ENCODE peak calls at places on chromosomes 12 and 14, in four cellular contexts. B is kidney tubule cell; E is MCF 10A; D is stimulated activated CD4-positive, alpha-beta T cell treated with anti-CD3 and anti-CD28 coated beads, Interleukin-12 subunit alpha, Interleukin-12 subunit beta, amount 100 ng/mL, for 4 hours. W is an unnamed sample.

GRCh38 chr14:91774138-91775096 is 42.5 kb upstream of the CATSPERB start:
- DNase-seq in B (no peak), E (no peak), D (no peak), W (no peak)

GRCh38 chr12:128823216-128823915 is 392 bp downstream of the SLC15A4 start:
- DNase-seq in B (peak), E (peak), D (no peak), W (no peak)

GRCh38 chr12:128708789-128709188 is 115.0 kb downstream of the SLC15A4 start:
- DNase-seq in B (no peak), E (no peak), D (no peak), W (no peak)

GRCh38 chr14:105867961-105868599 is 341.7 kb downstream of the TMEM121 start:
- DNase-seq in B (no peak), E (no peak), D (no peak), W (no peak)

GRCh38 chr12:3458041-3458440 is 33.0 kb upstream of the PRMT8 start:
- DNase-seq in B (peak), E (peak), D (no peak), W (no peak)

GRCh38 chr12:99043319-99043914 is 398.3 kb downstream of the APAF1 start:
- DNase-seq in B (peak), E (peak), D (peak), W (peak)

GRCh38 chr12:49476091-49476490 is 62.7 kb upstream of the KCNH3 start:
- DNase-seq in B (no peak), E (no peak), D (no peak), W (no peak)

GRCh38 chr14:79483989-79484388 is 727.3 kb downstream of the DIO2 start:
- DNase-seq in B (peak), E (no peak), D (no peak), W (no peak)

GRCh38 chr12:103596981-103597380 is 9.9 kb downstream of the STAB2 start:
- DNase-seq in B (no peak), E (no peak), D (no peak), W (no peak)

GRCh38 chr12:113762155-113762848 is 203.8 kb downstream of the RBM19 start:
- DNase-seq in B (no peak), E (no peak), D (no peak), W (no peak)

GRCh38 chr12:43273467-43273866 is 278.5 kb downstream of the ADAMTS20 start:
- DNase-seq in B (peak), E (peak), D (no peak), W (no peak)

GRCh38 chr12:14810953-14811483 is 3.0 kb downstream of the SMCO3 start:
- DNase-seq in B (peak), E (peak), D (no peak), W (no peak)

GRCh38 chr14:89956294-89957009 is 725 bp downstream of the TDP1 start:
- DNase-seq in B (peak), E (peak), D (peak), W (peak)

GRCh38 chr12:4829161-4829792 is 80.4 kb upstream of the KCNA1 start:
- DNase-seq in B (no peak), E (no peak), D (no peak), W (no peak)

GRCh38 chr12:30323008-30323407 is 372.7 kb downstream of the IPO8 start:
- DNase-seq in B (no peak), E (peak), D (no peak), W (no peak)

GRCh38 chr12:57238854-57239554 is 9.5 kb downstream of the SHMT2 start:
- DNase-seq in B (peak), E (peak), D (peak), W (peak)

GRCh38 chr14:102654298-102654697 is 61.8 kb downstream of the RCOR1 start:
- DNase-seq in B (peak), E (no peak), D (no peak), W (no peak)

GRCh38 chr14:31206536-31207286 is 882 bp downstream of the HECTD1 start:
- DNase-seq in B (peak), E (peak), D (peak), W (peak)

GRCh38 chr14:38297681-38298080 is 41.8 kb upstream of the CLEC14A start:
- DNase-seq in B (no peak), E (peak), D (no peak), W (no peak)

GRCh38 chr14:61562321-61563161 is 132.8 kb upstream of the HIF1A start:
- DNase-seq in B (peak), E (peak), D (no peak), W (no peak)

GRCh38 chr12:55974308-55974724 is 438 bp downstream of the RAB5B start:
- DNase-seq in B (peak), E (peak), D (peak), W (no peak)

GRCh38 chr12:69239922-69240624 is 704 bp downstream of the CPSF6 start:
- DNase-seq in B (peak), E (peak), D (peak), W (peak)

GRCh38 chr12:57852620-57853509 is 6.3 kb upstream of the CTDSP2 start:
- DNase-seq in B (no peak), E (no peak), D (no peak), W (peak)

GRCh38 chr14:24578558-24578957 is 2.5 kb upstream of the CTSG start:
- DNase-seq in B (no peak), E (no peak), D (no peak), W (no peak)

GRCh38 chr14:80491562-80492139 is 280.3 kb upstream of the DIO2 start:
- DNase-seq in B (no peak), E (no peak), D (no peak), W (no peak)